ENCODE peak calls at places on chromosomes 4 and X, in four cellular contexts. T is upper lobe of left lung, L is psoas muscle, J is kidney epithelial cell. V is an unnamed sample.

GRCh38 chr4:54230479-54231418 is 1.7 kb downstream of the PDGFRA start:
- DNase-seq in T (peak), J (no peak), L (peak), V (no peak)

GRCh38 chrX:111386884-111387283 is 25.1 kb downstream of the DCX start:
- DNase-seq in L (no peak), T (no peak), J (no peak), V (no peak)

GRCh38 chr4:74624351-74625151 is 169.8 kb downstream of the BTC start:
- DNase-seq in J (peak), L (no peak), T (no peak), V (no peak)

GRCh38 chr4:4677825-4678522 is 136.1 kb upstream of the STX18 start:
- DNase-seq in J (no peak), T (no peak), L (no peak), V (no peak)

GRCh38 chr4:168540086-168540864 is 43.4 kb downstream of the PALLD start:
- DNase-seq in J (no peak), T (no peak), L (no peak), V (no peak)

GRCh38 chr4:79831119-79831528 is 241.9 kb downstream of the ANTXR2 start:
- DNase-seq in T (no peak), J (no peak), L (no peak), V (no peak)

GRCh38 chr4:28427306-28428085 is 1566.9 kb downstream of the STIM2 start:
- DNase-seq in L (no peak), T (no peak), J (no peak), V (no peak)

GRCh38 chr4:173769568-173769967 is 239.5 kb upstream of the HAND2 start:
- DNase-seq in J (no peak), T (no peak), L (no peak), V (no peak)

GRCh38 chr4:106369456-106370060 is 980 bp upstream of the GIMD1 start:
- DNase-seq in L (no peak), T (no peak), J (peak), V (no peak)

GRCh38 chr4:111630705-111631104 is 514.5 kb upstream of the FAM241A start:
- DNase-seq in T (no peak), L (no peak), J (no peak), V (no peak)

GRCh38 chr4:108906006-108906405 is 143.2 kb upstream of the ETNPPL start:
- DNase-seq in T (no peak), J (no peak), L (no peak), V (no peak)

GRCh38 chr4:169070895-169071218 is 60.8 kb upstream of the CBR4 start:
- DNase-seq in T (no peak), J (no peak), L (no peak), V (peak)

GRCh38 chr4:123481034-123481433 is 84.4 kb downstream of the SPRY1 start:
- DNase-seq in T (no peak), J (peak), L (no peak), V (no peak)

V was measured in mucosa of descending colon.